ENCODE peak calls at places on chromosomes 1 and 21, in seven cellular contexts. One of them, this sample, is unnamed.

GRCh38 chr1:29282135-29282923 is 46.0 kb downstream of the PTPRU start:
- DNase-seq in T follicular helper cell: no peak
- DNase-seq in memory B cell: no peak
- DNase-seq in CD4-positive, alpha-beta memory T cell: no peak
- DNase-seq in AG08395: no peak
- DNase-seq in cardiac septum: peak
- DNase-seq in transverse colon: no peak
- DNase-seq in this sample: peak

GRCh38 chr1:197485790-197486189 is 217.7 kb downstream of the CRB1 start:
- DNase-seq in AG08395: no peak
- DNase-seq in memory B cell: no peak
- DNase-seq in cardiac septum: no peak
- DNase-seq in transverse colon: no peak
- DNase-seq in CD4-positive, alpha-beta memory T cell: no peak
- DNase-seq in T follicular helper cell: no peak
- DNase-seq in this sample: no peak

GRCh38 chr1:201696217-201696761 is 132.7 kb upstream of the IPO9 start:
- DNase-seq in AG08395: peak
- DNase-seq in transverse colon: peak
- DNase-seq in cardiac septum: peak
- DNase-seq in memory B cell: no peak
- DNase-seq in T follicular helper cell: no peak
- DNase-seq in CD4-positive, alpha-beta memory T cell: no peak
- DNase-seq in this sample: no peak

GRCh38 chr1:205344010-205344808 is 12.5 kb downstream of the KLHDC8A start:
- DNase-seq in T follicular helper cell: peak
- DNase-seq in memory B cell: peak
- DNase-seq in cardiac septum: no peak
- DNase-seq in CD4-positive, alpha-beta memory T cell: peak
- DNase-seq in transverse colon: peak
- DNase-seq in AG08395: no peak
- DNase-seq in this sample: no peak

GRCh38 chr1:248611883-248612282 is 14.4 kb upstream of the OR2T10 start:
- DNase-seq in AG08395: no peak
- DNase-seq in CD4-positive, alpha-beta memory T cell: no peak
- DNase-seq in memory B cell: no peak
- DNase-seq in transverse colon: no peak
- DNase-seq in T follicular helper cell: no peak
- DNase-seq in cardiac septum: no peak
- DNase-seq in this sample: no peak

GRCh38 chr1:154327466-154328317 is 2.4 kb downstream of the ATP8B2 start:
- DNase-seq in CD4-positive, alpha-beta memory T cell: peak
- DNase-seq in cardiac septum: no peak
- DNase-seq in transverse colon: peak
- DNase-seq in T follicular helper cell: no peak
- DNase-seq in AG08395: no peak
- DNase-seq in memory B cell: peak
- DNase-seq in this sample: no peak

GRCh38 chr1:24920155-24920925 is 9.7 kb downstream of the RUNX3 start:
- DNase-seq in T follicular helper cell: no peak
- DNase-seq in transverse colon: no peak
- DNase-seq in CD4-positive, alpha-beta memory T cell: no peak
- DNase-seq in AG08395: peak
- DNase-seq in cardiac septum: no peak
- DNase-seq in memory B cell: no peak
- DNase-seq in this sample: no peak

GRCh38 chr1:22582670-22583635 is 19.7 kb downstream of the EPHA8 start:
- DNase-seq in T follicular helper cell: no peak
- DNase-seq in cardiac septum: no peak
- DNase-seq in memory B cell: no peak
- DNase-seq in AG08395: no peak
- DNase-seq in CD4-positive, alpha-beta memory T cell: no peak
- DNase-seq in transverse colon: no peak
- DNase-seq in this sample: no peak

GRCh38 chr1:87367549-87367948 is 38.9 kb downstream of the LMO4 start:
- DNase-seq in T follicular helper cell: no peak
- DNase-seq in cardiac septum: no peak
- DNase-seq in memory B cell: no peak
- DNase-seq in transverse colon: no peak
- DNase-seq in CD4-positive, alpha-beta memory T cell: no peak
- DNase-seq in AG08395: no peak
- DNase-seq in this sample: no peak

GRCh38 chr1:14763977-14764376 is 165.5 kb downstream of the KAZN start:
- DNase-seq in cardiac septum: no peak
- DNase-seq in CD4-positive, alpha-beta memory T cell: no peak
- DNase-seq in T follicular helper cell: no peak
- DNase-seq in transverse colon: no peak
- DNase-seq in memory B cell: no peak
- DNase-seq in AG08395: no peak
- DNase-seq in this sample: no peak

GRCh38 chr21:28252923-28253322 is 739.8 kb downstream of the LTN1 start:
- DNase-seq in CD4-positive, alpha-beta memory T cell: no peak
- DNase-seq in AG08395: no peak
- DNase-seq in T follicular helper cell: no peak
- DNase-seq in cardiac septum: no peak
- DNase-seq in transverse colon: no peak
- DNase-seq in memory B cell: no peak
- DNase-seq in this sample: no peak

GRCh38 chr21:32174819-32175218 is 104.0 kb downstream of the MIS18A start:
- DNase-seq in AG08395: no peak
- DNase-seq in CD4-positive, alpha-beta memory T cell: no peak
- DNase-seq in transverse colon: no peak
- DNase-seq in memory B cell: no peak
- DNase-seq in cardiac septum: no peak
- DNase-seq in T follicular helper cell: no peak
- DNase-seq in this sample: no peak

This sample was measured in mesenteric fat pad.